ENCODE peak calls at places on chromosomes 16 and 17, in seven cellular contexts. One of them, this sample, is unnamed. For H3K9me3, the result is how much of the 10 kb centered on the place peaks cover.

GRCh38 chr17:57397402-57397801 is 141.1 kb downstream of the MSI2 start:
- DNase-seq in MM.1S: no peak
- DNase-seq in stomach: no peak
- DNase-seq in uterus: no peak
- DNase-seq in lower lobe of right lung: no peak
- DNase-seq in tibial artery: peak
- DNase-seq in ovary: no peak
- DNase-seq in this sample: no peak

GRCh38 chr17:13699261-13699660 is 97.5 kb upstream of the HS3ST3A1 start:
- DNase-seq in stomach: no peak
- DNase-seq in tibial artery: no peak
- DNase-seq in MM.1S: no peak
- DNase-seq in lower lobe of right lung: no peak
- DNase-seq in ovary: no peak
- DNase-seq in uterus: no peak
- DNase-seq in this sample: no peak

GRCh38 chr17:54270499-54270898 is 447.8 kb downstream of the KIF2B start:
- DNase-seq in uterus: no peak
- DNase-seq in ovary: no peak
- DNase-seq in lower lobe of right lung: no peak
- DNase-seq in MM.1S: no peak
- DNase-seq in stomach: no peak
- DNase-seq in tibial artery: no peak
- DNase-seq in this sample: no peak

GRCh38 chr17:68794636-68795503 is 160.3 kb downstream of the ABCA8 start:
- DNase-seq in lower lobe of right lung: no peak
- DNase-seq in MM.1S: peak
- DNase-seq in tibial artery: no peak
- DNase-seq in ovary: peak
- DNase-seq in stomach: no peak
- DNase-seq in uterus: no peak
- DNase-seq in this sample: peak

GRCh38 chr16:89720859-89721643 is at the start of the genes VPS9D1 and ZNF276:
- DNase-seq in ovary: peak
- DNase-seq in lower lobe of right lung: peak
- DNase-seq in MM.1S: peak
- DNase-seq in stomach: peak
- DNase-seq in uterus: peak
- DNase-seq in tibial artery: peak
- DNase-seq in this sample: peak

GRCh38 chr17:75650874-75651273 is 16.1 kb downstream of the RECQL5 start:
- DNase-seq in MM.1S: no peak
- DNase-seq in lower lobe of right lung: no peak
- DNase-seq in uterus: no peak
- DNase-seq in tibial artery: no peak
- DNase-seq in ovary: no peak
- DNase-seq in stomach: no peak
- DNase-seq in this sample: no peak

GRCh38 chr16:69115361-69115760 is 9.9 kb downstream of the HAS3 start:
- DNase-seq in tibial artery: no peak
- DNase-seq in ovary: no peak
- DNase-seq in uterus: no peak
- DNase-seq in stomach: no peak
- DNase-seq in MM.1S: no peak
- DNase-seq in lower lobe of right lung: no peak
- DNase-seq in this sample: no peak

GRCh38 chr16:83989300-83989699 is 21.3 kb downstream of the NECAB2 start:
- DNase-seq in tibial artery: no peak
- DNase-seq in uterus: no peak
- DNase-seq in lower lobe of right lung: no peak
- DNase-seq in ovary: no peak
- DNase-seq in MM.1S: no peak
- DNase-seq in stomach: no peak
- DNase-seq in this sample: no peak

GRCh38 chr17:64061157-64061898 is 40.9 kb upstream of the ICAM2 start:
- DNase-seq in stomach: no peak
- DNase-seq in tibial artery: no peak
- DNase-seq in MM.1S: peak
- DNase-seq in ovary: no peak
- DNase-seq in lower lobe of right lung: no peak
- DNase-seq in uterus: no peak
- DNase-seq in this sample: no peak

GRCh38 chr17:57968456-57968855 is 13.2 kb upstream of the CUEDC1 start:
- DNase-seq in lower lobe of right lung: no peak
- DNase-seq in ovary: no peak
- DNase-seq in stomach: no peak
- DNase-seq in uterus: no peak
- DNase-seq in MM.1S: no peak
- DNase-seq in tibial artery: no peak
- DNase-seq in this sample: no peak

GRCh38 chr17:68381076-68381900 is 76.0 kb downstream of the WIPI1 start:
- DNase-seq in MM.1S: no peak
- DNase-seq in ovary: no peak
- DNase-seq in lower lobe of right lung: peak
- DNase-seq in tibial artery: no peak
- DNase-seq in uterus: peak
- DNase-seq in stomach: peak
- DNase-seq in this sample: no peak

GRCh38 chr16:19170043-19170655 is 2.1 kb downstream of the SYT17 start:
- DNase-seq in stomach: no peak
- DNase-seq in MM.1S: no peak
- DNase-seq in ovary: no peak
- DNase-seq in lower lobe of right lung: no peak
- DNase-seq in uterus: no peak
- DNase-seq in tibial artery: no peak
- DNase-seq in this sample: no peak

GRCh38 chr16:35752012-35752772 is 2292.8 kb downstream of the TP53TG3F start:
- DNase-seq in tibial artery: no peak
- DNase-seq in uterus: no peak
- DNase-seq in MM.1S: no peak
- DNase-seq in ovary: no peak
- DNase-seq in lower lobe of right lung: no peak
- DNase-seq in stomach: no peak
- DNase-seq in this sample: no peak
- H3K9me3 ChIP-seq in tibial artery: under half
- H3K9me3 ChIP-seq in uterus: under half
- H3K9me3 ChIP-seq in MM.1S: under half
- H3K9me3 ChIP-seq in ovary: under half
- H3K9me3 ChIP-seq in lower lobe of right lung: under half
- H3K9me3 ChIP-seq in stomach: under half
- H3K9me3 ChIP-seq in this sample: under half

GRCh38 chr17:67053438-67054000 is 9.2 kb downstream of the CACNG1 start:
- DNase-seq in stomach: no peak
- DNase-seq in tibial artery: no peak
- DNase-seq in MM.1S: no peak
- DNase-seq in ovary: no peak
- DNase-seq in lower lobe of right lung: no peak
- DNase-seq in uterus: no peak
- DNase-seq in this sample: no peak

GRCh38 chr17:67054608-67055007 is 10.3 kb downstream of the CACNG1 start:
- DNase-seq in stomach: no peak
- DNase-seq in MM.1S: no peak
- DNase-seq in tibial artery: no peak
- DNase-seq in ovary: no peak
- DNase-seq in uterus: no peak
- DNase-seq in lower lobe of right lung: no peak
- DNase-seq in this sample: no peak

GRCh38 chr17:67051837-67052236 is 7.5 kb downstream of the CACNG1 start:
- DNase-seq in uterus: no peak
- DNase-seq in MM.1S: peak
- DNase-seq in tibial artery: no peak
- DNase-seq in stomach: no peak
- DNase-seq in ovary: no peak
- DNase-seq in lower lobe of right lung: no peak
- DNase-seq in this sample: no peak

GRCh38 chr17:67054011-67054591 is 9.7 kb downstream of the CACNG1 start:
- DNase-seq in lower lobe of right lung: no peak
- DNase-seq in uterus: no peak
- DNase-seq in MM.1S: no peak
- DNase-seq in ovary: no peak
- DNase-seq in tibial artery: no peak
- DNase-seq in stomach: peak
- DNase-seq in this sample: no peak

DNA sequence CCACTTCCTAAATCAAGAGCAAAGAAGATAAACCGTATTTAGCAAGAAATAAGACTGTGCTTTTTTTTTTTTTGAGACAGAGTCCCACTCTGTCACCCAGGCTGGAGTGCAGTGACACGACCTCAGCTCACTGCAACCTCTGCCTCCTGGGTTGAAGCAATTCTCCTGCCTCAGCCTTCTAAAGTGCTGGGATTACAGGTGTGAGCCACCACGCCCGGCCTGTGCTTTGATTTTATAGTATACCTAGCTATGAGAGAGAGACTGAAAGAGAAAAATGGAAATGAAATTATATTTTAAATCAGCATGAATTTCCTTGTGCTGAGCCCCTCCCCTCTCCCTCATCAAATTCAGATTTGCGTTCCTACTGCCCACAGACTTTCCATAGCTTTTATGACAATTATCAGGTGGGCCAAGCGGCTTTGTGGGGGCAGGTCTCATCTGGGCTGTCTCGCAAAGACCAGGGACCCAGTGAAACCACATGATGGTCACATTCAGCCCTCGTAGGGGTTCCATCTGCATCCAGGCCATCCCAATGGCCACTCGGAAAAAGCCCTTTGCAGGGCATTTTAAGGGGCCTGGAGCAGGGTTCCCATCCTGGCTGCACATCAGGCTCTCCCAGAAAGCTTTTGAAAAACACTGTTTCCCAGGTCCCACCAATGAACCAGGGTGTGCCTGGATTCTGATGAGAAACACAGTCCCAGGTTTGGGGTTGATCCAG is 8.5 kb downstream of the CACNG1 start:
- DNase-seq in stomach: peak
- DNase-seq in tibial artery: no peak
- DNase-seq in lower lobe of right lung: no peak
- DNase-seq in uterus: no peak
- DNase-seq in ovary: no peak
- DNase-seq in MM.1S: no peak
- DNase-seq in this sample: no peak
- TF ChIP-seq CTCF in stomach: no peak
- TF ChIP-seq CTCF in tibial artery: no peak
- TF ChIP-seq CTCF in lower lobe of right lung: no peak
- TF ChIP-seq CTCF in uterus: no peak
- TF ChIP-seq CTCF in ovary: no peak
- TF ChIP-seq CTCF in MM.1S: no peak
- TF ChIP-seq CTCF in this sample: no peak

DNA sequence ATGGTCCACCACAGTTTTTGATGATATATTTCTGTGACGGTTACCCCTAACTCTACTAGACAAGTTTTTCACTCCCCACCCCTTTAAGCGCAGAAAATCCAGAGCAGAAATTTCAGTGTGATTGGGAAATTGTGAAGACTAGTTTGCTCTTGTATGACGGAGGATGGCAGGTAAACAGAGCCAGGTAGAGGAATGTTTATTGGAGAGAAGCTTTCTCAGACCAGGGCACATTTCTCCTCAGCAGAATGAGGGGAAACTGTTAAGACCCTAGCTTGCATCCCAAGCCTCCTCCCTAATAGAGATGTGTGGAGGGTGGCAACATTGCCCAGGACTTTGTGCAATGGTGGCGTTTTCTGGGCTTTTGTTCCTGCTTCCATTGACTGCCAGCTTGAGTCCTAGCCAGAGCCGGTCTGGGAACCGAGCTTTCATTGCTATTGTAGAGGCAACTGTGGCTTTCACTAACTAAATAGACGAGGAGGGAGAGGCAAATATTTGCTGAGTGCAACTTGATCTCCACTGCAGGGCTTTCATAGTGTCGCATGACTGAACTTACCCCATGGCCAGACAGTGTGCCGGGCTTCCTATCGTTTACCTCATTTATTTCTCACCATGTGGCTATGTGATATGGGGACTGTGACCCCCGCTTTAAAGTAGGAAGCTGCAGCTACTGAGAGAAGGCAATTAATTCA is 159.6 kb upstream of the MPHOSPH6 start:
- DNase-seq in MM.1S: no peak
- DNase-seq in lower lobe of right lung: no peak
- DNase-seq in stomach: peak
- DNase-seq in tibial artery: no peak
- DNase-seq in uterus: no peak
- DNase-seq in ovary: no peak
- DNase-seq in this sample: no peak
- H3K27ac ChIP-seq in MM.1S: no peak
- H3K27ac ChIP-seq in lower lobe of right lung: no peak
- H3K27ac ChIP-seq in stomach: peak
- H3K27ac ChIP-seq in tibial artery: no peak
- H3K27ac ChIP-seq in uterus: no peak
- H3K27ac ChIP-seq in ovary: no peak
- H3K27ac ChIP-seq in this sample: no peak

GRCh38 chr16:61575617-61576016 is 460.6 kb downstream of the CDH8 start:
- DNase-seq in MM.1S: no peak
- DNase-seq in stomach: no peak
- DNase-seq in uterus: no peak
- DNase-seq in tibial artery: no peak
- DNase-seq in ovary: no peak
- DNase-seq in lower lobe of right lung: no peak
- DNase-seq in this sample: no peak
- H3K9me3 ChIP-seq in MM.1S: under half
- H3K9me3 ChIP-seq in stomach: under half
- H3K9me3 ChIP-seq in uterus: under half
- H3K9me3 ChIP-seq in tibial artery: under half
- H3K9me3 ChIP-seq in ovary: under half
- H3K9me3 ChIP-seq in lower lobe of right lung: under half
- H3K9me3 ChIP-seq in this sample: under half

GRCh38 chr17:29115435-29115834 is 64.8 kb downstream of the MYO18A start:
- DNase-seq in ovary: no peak
- DNase-seq in tibial artery: no peak
- DNase-seq in MM.1S: no peak
- DNase-seq in uterus: no peak
- DNase-seq in lower lobe of right lung: no peak
- DNase-seq in stomach: no peak
- DNase-seq in this sample: no peak

GRCh38 chr17:29119265-29119664 is 60.9 kb downstream of the MYO18A start:
- DNase-seq in tibial artery: no peak
- DNase-seq in stomach: no peak
- DNase-seq in uterus: no peak
- DNase-seq in lower lobe of right lung: no peak
- DNase-seq in MM.1S: no peak
- DNase-seq in ovary: no peak
- DNase-seq in this sample: no peak

GRCh38 chr17:29115906-29116651 is 64.1 kb downstream of the MYO18A start:
- DNase-seq in tibial artery: no peak
- DNase-seq in stomach: no peak
- DNase-seq in lower lobe of right lung: no peak
- DNase-seq in MM.1S: peak
- DNase-seq in ovary: no peak
- DNase-seq in uterus: no peak
- DNase-seq in this sample: peak

GRCh38 chr17:29116652-29117439 is 63.4 kb downstream of the MYO18A start:
- DNase-seq in tibial artery: peak
- DNase-seq in lower lobe of right lung: peak
- DNase-seq in MM.1S: peak
- DNase-seq in ovary: peak
- DNase-seq in uterus: peak
- DNase-seq in stomach: peak
- DNase-seq in this sample: peak

DNA sequence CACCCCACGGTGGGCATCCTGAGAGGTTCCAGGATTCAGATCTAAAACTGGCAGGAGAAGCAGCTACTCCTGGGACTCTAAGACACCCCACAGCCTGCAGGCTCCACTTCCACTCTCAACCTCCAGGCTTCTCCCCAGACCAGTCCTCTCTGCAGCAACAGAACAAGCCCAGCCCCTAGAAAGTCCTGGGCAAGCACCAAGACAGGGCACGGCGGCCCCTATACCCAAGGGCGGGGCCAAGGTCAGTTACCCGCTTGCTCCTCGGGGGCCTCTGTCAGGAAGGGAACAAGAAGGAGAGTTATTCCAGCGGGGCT is 62.8 kb downstream of the MYO18A start:
- DNase-seq in tibial artery: no peak
- DNase-seq in MM.1S: no peak
- DNase-seq in lower lobe of right lung: no peak
- DNase-seq in ovary: no peak
- DNase-seq in uterus: no peak
- DNase-seq in stomach: no peak
- DNase-seq in this sample: no peak
- TF ChIP-seq CTCF in tibial artery: no peak
- TF ChIP-seq CTCF in MM.1S: no peak
- TF ChIP-seq CTCF in lower lobe of right lung: peak
- TF ChIP-seq CTCF in ovary: no peak
- TF ChIP-seq CTCF in uterus: no peak
- TF ChIP-seq CTCF in stomach: peak
- TF ChIP-seq CTCF in this sample: no peak

This sample was measured in A673.